ENCODE peak calls at places on chromosomes 1 and 21, in six cellular contexts. Z is HL-60, P is GM12878, I is SK-N-SH, A is K562, F is H1. Y is an unnamed sample.

GRCh38 chr1:200693327-200693726 is 23.6 kb upstream of the DDX59 start:
- DNase-seq in Z (no peak), P (no peak), I (no peak), A (no peak), F (no peak), Y (no peak)

GRCh38 chr1:234963180-234963903 is 165.3 kb downstream of the TOMM20 start:
- DNase-seq in Z (peak), P (peak), I (no peak), A (peak), F (no peak), Y (peak)

GRCh38 chr21:37370152-37371040 is 3.8 kb downstream of the DYRK1A start:
- DNase-seq in Z (no peak), P (no peak), I (no peak), A (peak), F (no peak), Y (no peak)

GRCh38 chr1:201461193-201461657 is 7.8 kb downstream of the PHLDA3 start:
- DNase-seq in Z (no peak), P (no peak), I (no peak), A (peak), F (no peak), Y (peak)

GRCh38 chr1:87615917-87616316 is 287.2 kb downstream of the LMO4 start:
- DNase-seq in Z (no peak), P (no peak), I (no peak), A (no peak), F (no peak), Y (no peak)

GRCh38 chr1:29971703-29972102 is 735.4 kb downstream of the PTPRU start:
- DNase-seq in Z (no peak), P (no peak), I (no peak), A (no peak), F (peak), Y (no peak)

GRCh38 chr1:226778657-226779058 is 39.6 kb upstream of the ITPKB start:
- DNase-seq in Z (no peak), P (no peak), I (no peak), A (no peak), F (no peak), Y (no peak)

GRCh38 chr1:6628971-6629479 is 4.4 kb downstream of the THAP3 start:
- DNase-seq in Z (no peak), P (no peak), I (no peak), A (no peak), F (no peak), Y (no peak)

GRCh38 chr1:94596260-94596659 is 54.7 kb upstream of the F3 start:
- DNase-seq in Z (no peak), P (no peak), I (no peak), A (no peak), F (peak), Y (no peak)

GRCh38 chr1:89771991-89772560 is 48.8 kb upstream of the LRRC8D start:
- DNase-seq in Z (no peak), P (no peak), I (no peak), A (peak), F (no peak), Y (no peak)

GRCh38 chr1:224378855-224379631 is 22.4 kb downstream of the CNIH4 start:
- DNase-seq in Z (peak), P (peak), I (no peak), A (no peak), F (no peak), Y (no peak)

GRCh38 chr21:35226302-35226701 is 177.2 kb upstream of the RUNX1 start:
- DNase-seq in Z (no peak), P (no peak), I (no peak), A (no peak), F (no peak), Y (peak)

GRCh38 chr1:4407851-4408250 is 246.6 kb upstream of the AJAP1 start:
- DNase-seq in Z (no peak), P (no peak), I (no peak), A (no peak), F (no peak), Y (no peak)
- TF ChIP-seq GABPA in Z (no peak), P (no peak), I (no peak), A (no peak), F (no peak), Y (no peak)

GRCh38 chr1:162565460-162565859 is 3.9 kb downstream of the UAP1 start:
- DNase-seq in Z (no peak), P (no peak), I (no peak), A (no peak), F (no peak), Y (no peak)
- TF ChIP-seq GABPA in Z (no peak), P (no peak), I (no peak), A (no peak), F (no peak), Y (no peak)

GRCh38 chr1:82064701-82065100 is 264.0 kb downstream of the ADGRL2 start:
- DNase-seq in Z (no peak), P (no peak), I (no peak), A (no peak), F (no peak), Y (no peak)

GRCh38 chr1:82059931-82060330 is 259.2 kb downstream of the ADGRL2 start:
- DNase-seq in Z (no peak), P (no peak), I (no peak), A (no peak), F (no peak), Y (no peak)

GRCh38 chr1:82065917-82066316 is 265.2 kb downstream of the ADGRL2 start:
- DNase-seq in Z (no peak), P (no peak), I (no peak), A (no peak), F (no peak), Y (no peak)

DNA sequence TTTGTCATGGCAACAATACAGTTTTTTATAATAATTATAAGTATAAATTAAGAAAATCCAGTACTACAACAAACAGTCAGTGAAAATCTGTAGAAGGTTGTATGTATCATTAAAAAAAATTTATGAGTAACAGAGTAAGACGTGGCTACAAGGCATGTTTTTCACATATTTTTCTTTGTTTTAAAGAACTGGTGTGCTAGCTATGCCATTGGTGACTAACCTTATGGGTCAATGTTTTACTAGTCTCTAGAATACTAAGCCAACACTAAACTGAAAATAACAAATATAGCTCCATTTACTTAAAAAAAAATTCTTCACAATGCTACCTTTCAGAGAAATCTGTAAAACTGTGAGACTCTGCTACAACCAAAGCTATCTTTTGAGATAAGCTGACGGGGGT is 261.5 kb downstream of the ADGRL2 start:
- DNase-seq in Z (no peak), P (no peak), I (no peak), A (no peak), F (no peak), Y (peak)
- TF ChIP-seq GABPA in Z (no peak), P (no peak), I (no peak), A (no peak), F (no peak), Y (no peak)

GRCh38 chr1:7972285-7972684 is 10.8 kb downstream of the PARK7 start:
- DNase-seq in Z (no peak), P (no peak), I (no peak), A (no peak), F (no peak), Y (no peak)

GRCh38 chr1:7971024-7971423 is 9.5 kb downstream of the PARK7 start:
- DNase-seq in Z (no peak), P (no peak), I (no peak), A (no peak), F (no peak), Y (no peak)

GRCh38 chr1:7970250-7970649 is 8.7 kb downstream of the PARK7 start:
- DNase-seq in Z (peak), P (no peak), I (no peak), A (no peak), F (no peak), Y (no peak)

GRCh38 chr1:7973086-7973485 is 11.6 kb downstream of the PARK7 start:
- DNase-seq in Z (no peak), P (no peak), I (no peak), A (no peak), F (no peak), Y (no peak)

DNA sequence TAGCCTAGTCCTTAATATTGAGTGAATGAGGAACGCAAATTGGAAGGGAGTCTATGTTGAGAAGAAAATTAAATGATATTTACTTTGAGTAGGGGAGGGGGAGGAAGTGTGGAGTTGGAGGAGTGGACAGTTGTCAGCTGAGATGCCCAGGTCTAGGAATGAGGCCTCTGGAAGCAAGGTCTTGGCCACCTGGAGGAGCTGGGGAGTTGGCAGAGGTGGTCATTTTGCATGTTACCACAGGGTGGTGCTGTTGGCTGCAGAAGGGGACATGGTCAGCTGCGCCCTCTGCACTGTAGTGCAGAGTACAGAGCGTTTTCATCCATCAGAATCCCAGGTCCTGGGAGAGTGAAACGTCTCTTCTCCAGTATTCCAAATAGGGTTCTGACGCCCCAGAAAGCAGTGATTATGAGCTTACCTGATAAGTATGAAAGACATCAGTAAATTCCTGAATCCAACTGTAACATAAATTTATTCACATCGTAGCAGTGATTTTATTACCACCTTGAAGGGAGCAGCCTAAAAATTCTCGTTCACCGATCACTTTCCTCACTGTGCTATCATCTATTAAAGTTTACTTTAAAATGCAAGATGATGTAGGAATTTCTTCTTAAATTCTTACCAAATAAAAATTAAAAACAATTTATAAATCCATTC is 13.8 kb downstream of the PARK7 start:
- DNase-seq in Z (peak), P (no peak), I (peak), A (peak), F (peak), Y (peak)
- TF ChIP-seq GABPA in Z (no peak), P (no peak), I (no peak), A (no peak), F (no peak), Y (no peak)